ENCODE peak calls at places on chromosomes 12 and 14, in ten cellular contexts. E is sigmoid colon; K is WERI-Rb-1; Q is body of pancreas; Y is NCI-H146; A is aorta; M is SK-MEL-5; W is NCI-H460; L is stimulated activated naive CD4-positive, alpha-beta T cell; Z is head of caudate nucleus. X is an unnamed sample.
A peak's percentile ranks its signal among the peaks of the same experiment; 100 is the strongest.

GRCh38 chr12:121089031-121089812 is 43.5 kb upstream of the P2RX7 start:
- DNase-seq in W (no peak), E (no peak), L (no peak), K (peak; percentile 19), Q (peak; percentile 26), Y (no peak), Z (no peak), A (no peak), M (peak; percentile 39), X (no peak)

GRCh38 chr14:22112004-22112403 is 438.4 kb upstream of the OR4E1 start:
- DNase-seq in Y (no peak), Z (no peak), K (peak; percentile 7), Q (no peak), A (no peak), E (no peak), W (peak; percentile 18), L (peak; percentile 32), M (peak; percentile 57), X (peak; percentile 1)

GRCh38 chr14:61145903-61146411 is 135.2 kb downstream of the TMEM30B start:
- DNase-seq in M (no peak), Q (no peak), E (no peak), K (no peak), W (no peak), Z (no peak), Y (peak; percentile 84), L (no peak), A (peak; percentile 64), X (peak; percentile 69)

GRCh38 chr14:36818794-36819384 is 157.2 kb downstream of the PAX9 start:
- DNase-seq in Q (no peak), L (no peak), M (no peak), Z (no peak), K (no peak), E (no peak), A (no peak), Y (no peak), W (no peak), X (peak; percentile 25)

GRCh38 chr12:68454855-68455254 is 122.7 kb upstream of the MDM1 start:
- DNase-seq in M (no peak), A (no peak), L (no peak), W (no peak), Z (no peak), E (no peak), K (no peak), Y (no peak), Q (no peak), X (no peak)

GRCh38 chr14:32366256-32366655 is 37.2 kb downstream of the AKAP6 start:
- DNase-seq in Y (no peak), Q (no peak), A (no peak), Z (peak; percentile 24), W (no peak), E (no peak), L (no peak), M (peak; percentile 58), K (peak; percentile 41), X (peak; percentile 55)

GRCh38 chr14:70782361-70782760 is 27.0 kb downstream of the MAP3K9 start:
- DNase-seq in E (no peak), W (no peak), K (no peak), Z (no peak), Q (no peak), M (no peak), A (no peak), L (no peak), Y (no peak), X (peak; percentile 1)

GRCh38 chr12:124185970-124186686 is 108.8 kb upstream of the RFLNA start:
- DNase-seq in Q (no peak), E (no peak), K (no peak), Z (no peak), L (no peak), M (no peak), Y (no peak), W (no peak), A (no peak), X (no peak)

GRCh38 chr12:55972906-55973597 is 826 bp upstream of the RAB5B start:
- DNase-seq in A (no peak), K (no peak), E (no peak), L (peak; percentile 28), Z (no peak), Q (no peak), M (peak; percentile 53), Y (peak; percentile 38), W (no peak), X (no peak)

GRCh38 chr12:76375470-76375869 is 27.3 kb upstream of the BBS10 start:
- DNase-seq in Y (no peak), L (no peak), M (no peak), A (no peak), Q (no peak), W (no peak), E (no peak), Z (no peak), K (no peak), X (no peak)

GRCh38 chr12:39685854-39686608 is 66.4 kb upstream of the ABCD2 start:
- DNase-seq in K (no peak), W (no peak), Q (no peak), L (no peak), Y (no peak), E (no peak), A (no peak), Z (no peak), M (no peak), X (no peak)

GRCh38 chr12:81800298-81801148 is 41.4 kb upstream of the PPFIA2 start:
- DNase-seq in L (no peak), Z (no peak), Q (no peak), W (no peak), M (no peak), A (no peak), K (no peak), E (no peak), Y (peak; percentile 27), X (no peak)

GRCh38 chr12:81263072-81263471 is 185.2 kb downstream of the ACSS3 start:
- DNase-seq in W (no peak), Y (no peak), E (no peak), M (no peak), Q (no peak), Z (no peak), L (no peak), A (no peak), K (no peak), X (no peak)

GRCh38 chr14:47227051-47227600 is 448.3 kb downstream of the MDGA2 start:
- DNase-seq in K (no peak), L (no peak), A (no peak), W (no peak), Z (no peak), M (peak; percentile 97), E (no peak), Y (no peak), Q (no peak), X (no peak)

GRCh38 chr14:38616959-38617358 is 361.1 kb upstream of the CLEC14A start:
- DNase-seq in Y (peak; percentile 70), M (no peak), Q (no peak), Z (no peak), E (no peak), K (no peak), A (no peak), L (no peak), W (no peak), X (no peak)

GRCh38 chr14:33917664-33918063 is 33.2 kb downstream of the EGLN3 start:
- DNase-seq in Q (no peak), Y (no peak), M (no peak), Z (no peak), K (no peak), A (no peak), L (no peak), E (no peak), W (no peak), X (no peak)

GRCh38 chr12:65420941-65421340 is 142.5 kb downstream of the MSRB3 start:
- DNase-seq in Y (no peak), Q (no peak), Z (no peak), E (no peak), K (no peak), A (no peak), L (no peak), M (no peak), W (no peak), X (no peak)

GRCh38 chr12:125766091-125766490 is 700.9 kb downstream of the AACS start:
- DNase-seq in Y (no peak), W (peak; percentile 42), Q (no peak), Z (no peak), A (no peak), M (no peak), L (no peak), E (no peak), K (no peak), X (no peak)

GRCh38 chr12:80107221-80107620 is 7.9 kb downstream of the OTOGL start:
- DNase-seq in M (no peak), Y (no peak), Q (no peak), K (no peak), A (no peak), E (no peak), W (no peak), Z (no peak), L (no peak), X (no peak)